ENCODE peak calls at places on chromosomes 12 and 14, in four cellular contexts. W is left ventricle myocardium inferior, K is brain microvascular endothelial cell, M is heart left ventricle. Q is an unnamed sample.

GRCh38 chr12:118015306-118015705 is 1.2 kb upstream of the RFC5 start:
- DNase-seq in W (no peak), K (no peak), M (no peak), Q (no peak)

GRCh38 chr12:108312073-108312884 is 26.8 kb downstream of the CMKLR1 start:
- DNase-seq in W (no peak), K (no peak), M (no peak), Q (no peak)

GRCh38 chr14:105879503-105879866 is 353.1 kb downstream of the TMEM121 start:
- DNase-seq in W (no peak), K (no peak), M (no peak), Q (no peak)

GRCh38 chr12:96908170-96908675 is 1.2 kb downstream of the NEDD1 start:
- DNase-seq in W (no peak), K (no peak), M (no peak), Q (peak; percentile 16)

GRCh38 chr14:104941508-104942365 is 17.1 kb downstream of the PLD4 start:
- DNase-seq in W (peak; percentile 11), K (no peak), M (peak; percentile 42), Q (no peak)

GRCh38 chr12:126935435-126935834 is 1331.5 kb upstream of the TMEM132C start:
- DNase-seq in W (no peak), K (no peak), M (no peak), Q (no peak)

GRCh38 chr14:77212097-77212873 is 30.7 kb downstream of the TMEM63C start:
- DNase-seq in W (no peak), K (no peak), M (no peak), Q (no peak)

GRCh38 chr14:95292660-95293425 is 26.9 kb downstream of the CLMN start:
- DNase-seq in W (no peak), K (no peak), M (no peak), Q (no peak)

GRCh38 chr14:53793790-53794560 is 162.7 kb downstream of the BMP4 start:
- DNase-seq in W (peak; percentile 18), K (no peak), M (peak; percentile 29), Q (no peak)

GRCh38 chr12:102454808-102455760 is 25.3 kb downstream of the IGF1 start:
- DNase-seq in W (no peak), K (no peak), M (no peak), Q (no peak)

GRCh38 chr14:36901846-36902245 is 240.2 kb downstream of the PAX9 start:
- DNase-seq in W (no peak), K (no peak), M (no peak), Q (no peak)

GRCh38 chr14:34043627-34044372 is 92.9 kb upstream of the EGLN3 start:
- DNase-seq in W (no peak), K (no peak), M (no peak), Q (peak; percentile 77)

GRCh38 chr14:100988956-100989355 is 85.4 kb upstream of the RTL1 start:
- DNase-seq in W (no peak), K (no peak), M (no peak), Q (peak; percentile 35)

GRCh38 chr12:132284071-132284492 is 45.3 kb downstream of the GALNT9 start:
- DNase-seq in W (no peak), K (peak; percentile 39), M (peak; percentile 31), Q (no peak)

GRCh38 chr14:62143235-62143634 is 381.0 kb downstream of the SNAPC1 start:
- DNase-seq in W (no peak), K (peak; percentile 47), M (no peak), Q (peak; percentile 28)

GRCh38 chr14:64303471-64303917 is 9.3 kb upstream of the ESR2 start:
- DNase-seq in W (no peak), K (no peak), M (no peak), Q (peak; percentile 65)

GRCh38 chr14:45085004-45085403 is 1.1 kb downstream of the PRPF39 start:
- DNase-seq in W (no peak), K (no peak), M (no peak), Q (peak; percentile 61)

GRCh38 chr12:39606712-39607423 is 12.7 kb downstream of the ABCD2 start:
- DNase-seq in W (no peak), K (no peak), M (no peak), Q (no peak)

GRCh38 chr12:101552277-101552676 is 42.5 kb upstream of the MYBPC1 start:
- DNase-seq in W (no peak), K (no peak), M (no peak), Q (peak; percentile 5)

GRCh38 chr12:13887774-13888388 is 93.5 kb downstream of the GRIN2B start:
- DNase-seq in W (no peak), K (no peak), M (no peak), Q (no peak)

GRCh38 chr14:73125746-73126145 is 10.6 kb upstream of the PSEN1 start:
- DNase-seq in W (no peak), K (no peak), M (no peak), Q (no peak)

GRCh38 chr14:51862171-51862838 is 1.9 kb downstream of the GNG2 start:
- DNase-seq in W (no peak), K (no peak), M (no peak), Q (no peak)

GRCh38 chr12:109277899-109278762 is 31.0 kb downstream of the FOXN4 start:
- DNase-seq in W (no peak), K (no peak), M (no peak), Q (peak; percentile 3)

GRCh38 chr14:49853158-49853477 is 530 bp upstream of the NEMF start:
- DNase-seq in W (no peak), K (no peak), M (no peak), Q (no peak)

GRCh38 chr12:103969391-103969790 is 3.7 kb downstream of the TDG start:
- DNase-seq in W (no peak), K (peak; percentile 37), M (no peak), Q (peak; percentile 23)

GRCh38 chr12:22610148-22610547 is 14.8 kb upstream of the ETNK1 start:
- DNase-seq in W (no peak), K (no peak), M (no peak), Q (no peak)

GRCh38 chr12:86212970-86213369 is 43.2 kb downstream of the MGAT4C start:
- DNase-seq in W (no peak), K (no peak), M (no peak), Q (no peak)
- H3K36me3 ChIP-seq in W (no peaks in the 10 kb centered on the region), K (no peaks in the 10 kb centered on the region), M (no peaks in the 10 kb centered on the region), Q (no peaks in the 10 kb centered on the region)

DNA sequence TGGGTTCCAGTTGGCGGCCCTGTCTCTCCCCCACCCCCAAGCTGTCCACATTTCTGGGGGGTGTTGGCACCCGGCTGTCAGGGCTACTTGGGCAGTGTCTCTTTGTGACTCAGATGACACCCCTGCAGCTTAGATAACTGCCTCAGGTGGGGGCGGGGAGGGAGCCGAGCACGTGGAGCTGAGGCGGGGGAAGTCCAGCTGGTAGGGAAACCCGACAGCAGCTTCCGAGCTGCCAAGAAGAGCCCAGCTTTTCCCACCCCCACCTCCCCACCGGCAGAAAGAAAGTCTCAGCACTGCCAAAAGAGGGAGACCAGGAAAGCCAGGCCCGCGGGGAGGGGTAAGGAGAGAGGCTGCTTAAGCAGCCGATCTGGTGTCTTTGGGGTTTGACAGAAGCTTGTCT is 1.4 kb downstream of the LRTM2 start:
- DNase-seq in W (no peak), K (no peak), M (no peak), Q (no peak)
- H3K4me3 ChIP-seq in W (no peak overlapping the region), K (no peak overlapping the region), M (no peak overlapping the region), Q (no peak overlapping the region)

GRCh38 chr12:71671816-71672215 is 7.7 kb downstream of the THAP2 start:
- DNase-seq in W (no peak), K (no peak), M (no peak), Q (no peak)
- H3K27ac ChIP-seq in W (no peak overlapping the region), K (no peak overlapping the region), M (no peak overlapping the region), Q (no peak overlapping the region)

GRCh38 chr14:91163316-91163715 is 49.4 kb downstream of the DGLUCY start:
- DNase-seq in W (peak; percentile 48), K (no peak), M (peak; percentile 64), Q (no peak)
- H3K36me3 ChIP-seq in W (peaks cover 96% of the 10 kb centered on the region), K (no peaks in the 10 kb centered on the region), M (peaks cover 75% of the 10 kb centered on the region), Q (peaks cover 7% of the 10 kb centered on the region)

DNA sequence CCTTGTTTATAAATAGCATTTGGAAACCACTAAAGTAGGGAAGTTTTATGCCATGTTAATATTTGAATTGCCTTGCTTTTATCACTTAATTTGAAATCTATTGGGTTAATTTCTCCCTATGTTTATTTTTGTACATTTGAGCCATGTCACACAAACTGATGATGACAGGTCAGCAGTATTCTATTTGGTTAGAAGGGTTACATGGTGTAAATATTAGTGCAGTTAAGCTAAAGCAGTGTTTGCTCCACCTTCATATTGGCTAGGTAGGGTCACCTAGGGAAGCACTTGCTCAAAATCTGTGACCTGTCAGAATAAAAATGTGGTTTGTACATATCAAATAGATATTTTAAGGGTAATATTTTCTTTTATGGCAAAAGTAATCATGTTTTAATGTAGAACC is 4.4 kb downstream of the RAN start:
- DNase-seq in W (no peak), K (no peak), M (no peak), Q (no peak)
- H3K4me3 ChIP-seq in W (no peak overlapping the region), K (no peak overlapping the region), M (no peak overlapping the region), Q (no peak overlapping the region)

GRCh38 chr12:46489951-46490388 is 117.4 kb upstream of the SLC38A2 start:
- DNase-seq in W (no peak), K (no peak), M (no peak), Q (peak; percentile 84)
- H3K27ac ChIP-seq in W (peak overlapping the region; percentile 74), K (no peak overlapping the region), M (peak overlapping the region; percentile 67), Q (peak overlapping the region; percentile 59)

Q was measured in mammary epithelial cell.